ENCODE peak calls at places on chromosomes 16 and 17, in nine cellular contexts. One of them, this sample, is unnamed.

GRCh38 chr17:66675273-66675990 is 159.5 kb upstream of the CACNG5 start:
- DNase-seq in adrenal gland: no peak
- DNase-seq in AG09319: no peak
- DNase-seq in MM.1S: no peak
- DNase-seq in left ventricle myocardium inferior: no peak
- DNase-seq in GM12864: no peak
- DNase-seq in endothelial cell of umbilical vein: no peak
- DNase-seq in fibroblast of the aortic adventitia: no peak
- DNase-seq in glutamatergic neuron: no peak
- DNase-seq in this sample: no peak

GRCh38 chr17:71975331-71975801 is 145.5 kb upstream of the SOX9 start:
- DNase-seq in endothelial cell of umbilical vein: no peak
- DNase-seq in AG09319: peak
- DNase-seq in MM.1S: no peak
- DNase-seq in fibroblast of the aortic adventitia: peak
- DNase-seq in left ventricle myocardium inferior: peak
- DNase-seq in glutamatergic neuron: no peak
- DNase-seq in GM12864: no peak
- DNase-seq in adrenal gland: no peak
- DNase-seq in this sample: peak

GRCh38 chr16:73010150-73010676 is 37.7 kb downstream of the ZFHX3 start:
- DNase-seq in endothelial cell of umbilical vein: peak
- DNase-seq in adrenal gland: no peak
- DNase-seq in glutamatergic neuron: peak
- DNase-seq in left ventricle myocardium inferior: no peak
- DNase-seq in MM.1S: no peak
- DNase-seq in GM12864: no peak
- DNase-seq in AG09319: no peak
- DNase-seq in fibroblast of the aortic adventitia: no peak
- DNase-seq in this sample: no peak

GRCh38 chr16:4288148-4288921 is 15.5 kb upstream of the TFAP4 start:
- DNase-seq in endothelial cell of umbilical vein: peak
- DNase-seq in left ventricle myocardium inferior: peak
- DNase-seq in MM.1S: peak
- DNase-seq in GM12864: no peak
- DNase-seq in AG09319: no peak
- DNase-seq in glutamatergic neuron: peak
- DNase-seq in adrenal gland: peak
- DNase-seq in fibroblast of the aortic adventitia: peak
- DNase-seq in this sample: peak

GRCh38 chr16:30567160-30567990 is 4.1 kb downstream of the ZNF688 start:
- DNase-seq in endothelial cell of umbilical vein: no peak
- DNase-seq in adrenal gland: no peak
- DNase-seq in left ventricle myocardium inferior: no peak
- DNase-seq in MM.1S: no peak
- DNase-seq in AG09319: no peak
- DNase-seq in GM12864: no peak
- DNase-seq in fibroblast of the aortic adventitia: peak
- DNase-seq in glutamatergic neuron: no peak
- DNase-seq in this sample: no peak

GRCh38 chr17:83041305-83041704 is 38.1 kb upstream of the METRNL start:
- DNase-seq in MM.1S: no peak
- DNase-seq in endothelial cell of umbilical vein: no peak
- DNase-seq in AG09319: no peak
- DNase-seq in adrenal gland: no peak
- DNase-seq in left ventricle myocardium inferior: no peak
- DNase-seq in fibroblast of the aortic adventitia: no peak
- DNase-seq in glutamatergic neuron: no peak
- DNase-seq in GM12864: no peak
- DNase-seq in this sample: no peak

GRCh38 chr17:14361470-14361869 is 60.6 kb downstream of the HS3ST3B1 start:
- DNase-seq in GM12864: no peak
- DNase-seq in AG09319: no peak
- DNase-seq in left ventricle myocardium inferior: no peak
- DNase-seq in glutamatergic neuron: no peak
- DNase-seq in adrenal gland: no peak
- DNase-seq in fibroblast of the aortic adventitia: no peak
- DNase-seq in endothelial cell of umbilical vein: no peak
- DNase-seq in MM.1S: no peak
- DNase-seq in this sample: no peak

GRCh38 chr17:41692722-41693521 is 4.2 kb downstream of the EIF1 start:
- DNase-seq in left ventricle myocardium inferior: no peak
- DNase-seq in glutamatergic neuron: no peak
- DNase-seq in adrenal gland: no peak
- DNase-seq in AG09319: no peak
- DNase-seq in GM12864: no peak
- DNase-seq in MM.1S: no peak
- DNase-seq in fibroblast of the aortic adventitia: peak
- DNase-seq in endothelial cell of umbilical vein: no peak
- DNase-seq in this sample: no peak

GRCh38 chr17:1861391-1862010 is 31.7 kb downstream of the RPA1 start:
- DNase-seq in AG09319: no peak
- DNase-seq in endothelial cell of umbilical vein: no peak
- DNase-seq in MM.1S: no peak
- DNase-seq in glutamatergic neuron: no peak
- DNase-seq in GM12864: no peak
- DNase-seq in left ventricle myocardium inferior: peak
- DNase-seq in fibroblast of the aortic adventitia: no peak
- DNase-seq in adrenal gland: no peak
- DNase-seq in this sample: no peak

GRCh38 chr17:15468142-15468541 is 721 bp upstream of the CDRT4 start:
- DNase-seq in MM.1S: no peak
- DNase-seq in endothelial cell of umbilical vein: no peak
- DNase-seq in GM12864: no peak
- DNase-seq in left ventricle myocardium inferior: no peak
- DNase-seq in AG09319: no peak
- DNase-seq in glutamatergic neuron: no peak
- DNase-seq in fibroblast of the aortic adventitia: no peak
- DNase-seq in adrenal gland: no peak
- DNase-seq in this sample: no peak

GRCh38 chr17:39674702-39675389 is 6.6 kb downstream of the PNMT start:
- DNase-seq in glutamatergic neuron: no peak
- DNase-seq in endothelial cell of umbilical vein: no peak
- DNase-seq in left ventricle myocardium inferior: peak
- DNase-seq in AG09319: no peak
- DNase-seq in GM12864: no peak
- DNase-seq in adrenal gland: no peak
- DNase-seq in MM.1S: no peak
- DNase-seq in fibroblast of the aortic adventitia: peak
- DNase-seq in this sample: no peak

GRCh38 chr16:17830651-17831050 is 359.9 kb upstream of the XYLT1 start:
- DNase-seq in left ventricle myocardium inferior: no peak
- DNase-seq in adrenal gland: no peak
- DNase-seq in GM12864: no peak
- DNase-seq in fibroblast of the aortic adventitia: peak
- DNase-seq in AG09319: no peak
- DNase-seq in endothelial cell of umbilical vein: no peak
- DNase-seq in glutamatergic neuron: no peak
- DNase-seq in MM.1S: no peak
- DNase-seq in this sample: no peak

GRCh38 chr17:76458580-76459490 is 5.9 kb upstream of the UBE2O start:
- DNase-seq in AG09319: no peak
- DNase-seq in GM12864: no peak
- DNase-seq in endothelial cell of umbilical vein: peak
- DNase-seq in MM.1S: peak
- DNase-seq in glutamatergic neuron: peak
- DNase-seq in left ventricle myocardium inferior: peak
- DNase-seq in fibroblast of the aortic adventitia: peak
- DNase-seq in adrenal gland: peak
- DNase-seq in this sample: peak

GRCh38 chr16:3131755-3132377 is 3.0 kb upstream of the ZNF213 start:
- DNase-seq in glutamatergic neuron: peak
- DNase-seq in endothelial cell of umbilical vein: peak
- DNase-seq in GM12864: no peak
- DNase-seq in adrenal gland: no peak
- DNase-seq in left ventricle myocardium inferior: no peak
- DNase-seq in fibroblast of the aortic adventitia: peak
- DNase-seq in MM.1S: peak
- DNase-seq in AG09319: no peak
- DNase-seq in this sample: peak

GRCh38 chr17:72592242-72592966 is 471.6 kb downstream of the SOX9 start:
- DNase-seq in endothelial cell of umbilical vein: no peak
- DNase-seq in AG09319: peak
- DNase-seq in fibroblast of the aortic adventitia: peak
- DNase-seq in GM12864: no peak
- DNase-seq in MM.1S: peak
- DNase-seq in adrenal gland: peak
- DNase-seq in left ventricle myocardium inferior: peak
- DNase-seq in glutamatergic neuron: peak
- DNase-seq in this sample: peak

GRCh38 chr17:41792835-41793748 is 6.6 kb upstream of the JUP start:
- DNase-seq in AG09319: no peak
- DNase-seq in adrenal gland: peak
- DNase-seq in GM12864: no peak
- DNase-seq in glutamatergic neuron: no peak
- DNase-seq in left ventricle myocardium inferior: peak
- DNase-seq in endothelial cell of umbilical vein: peak
- DNase-seq in fibroblast of the aortic adventitia: peak
- DNase-seq in MM.1S: no peak
- DNase-seq in this sample: no peak

GRCh38 chr16:81600275-81600674 is 155.7 kb downstream of the CMIP start:
- DNase-seq in adrenal gland: no peak
- DNase-seq in glutamatergic neuron: no peak
- DNase-seq in left ventricle myocardium inferior: no peak
- DNase-seq in MM.1S: no peak
- DNase-seq in GM12864: no peak
- DNase-seq in AG09319: no peak
- DNase-seq in fibroblast of the aortic adventitia: peak
- DNase-seq in endothelial cell of umbilical vein: peak
- DNase-seq in this sample: peak
- TF ChIP-seq CTCF in adrenal gland: no peak
- TF ChIP-seq CTCF in glutamatergic neuron: no peak
- TF ChIP-seq CTCF in left ventricle myocardium inferior: no peak
- TF ChIP-seq CTCF in MM.1S: no peak
- TF ChIP-seq CTCF in GM12864: no peak
- TF ChIP-seq CTCF in AG09319: no peak
- TF ChIP-seq CTCF in fibroblast of the aortic adventitia: no peak
- TF ChIP-seq CTCF in endothelial cell of umbilical vein: no peak
- TF ChIP-seq CTCF in this sample: no peak

DNA sequence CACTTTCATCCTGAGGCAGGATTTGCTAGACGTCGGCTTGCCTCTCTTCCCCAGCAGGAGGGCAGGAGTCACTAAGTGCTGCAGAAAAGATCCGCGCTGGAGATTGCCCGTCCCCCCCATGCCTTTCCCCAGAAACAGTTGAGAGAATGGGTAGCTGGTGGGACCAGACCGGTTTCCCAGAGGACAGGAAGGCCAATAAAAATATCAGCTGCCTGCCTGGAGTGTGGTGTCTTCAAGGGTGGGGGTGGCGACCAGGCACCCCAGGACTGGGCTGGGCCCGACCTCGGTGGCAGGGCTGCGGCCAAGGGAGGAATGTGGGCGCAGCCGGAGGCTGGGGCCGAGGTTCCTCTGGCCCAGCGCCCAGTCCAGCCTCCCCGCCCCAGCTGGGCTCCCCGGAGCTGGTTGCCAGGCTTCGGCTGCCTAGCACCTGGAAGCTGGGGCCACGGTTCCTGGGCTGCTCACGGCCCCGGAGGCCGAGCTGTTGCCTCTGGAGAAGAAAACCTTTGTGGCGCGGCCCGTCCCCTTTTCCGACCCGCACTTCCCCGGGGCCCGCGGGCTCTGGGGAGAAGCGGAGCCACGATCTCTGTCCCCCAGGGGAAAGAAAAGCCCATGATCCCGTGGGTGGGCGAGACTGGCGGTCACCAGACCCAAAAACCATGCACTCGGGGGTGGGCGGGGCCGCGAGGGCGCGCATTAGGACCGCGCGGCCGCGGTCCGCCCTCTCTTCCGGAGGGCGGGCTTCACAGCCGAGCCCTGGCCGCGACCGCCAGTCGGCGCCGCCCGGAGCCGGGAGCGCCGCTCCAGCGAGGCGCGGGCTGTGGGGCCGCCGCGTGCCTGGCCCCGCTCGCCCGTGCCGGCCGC is at the start of gene TRAF4:
- DNase-seq in endothelial cell of umbilical vein: peak
- DNase-seq in fibroblast of the aortic adventitia: peak
- DNase-seq in MM.1S: peak
- DNase-seq in left ventricle myocardium inferior: peak
- DNase-seq in adrenal gland: peak
- DNase-seq in glutamatergic neuron: peak
- DNase-seq in AG09319: peak
- DNase-seq in GM12864: no peak
- DNase-seq in this sample: peak
- TF ChIP-seq CTCF in endothelial cell of umbilical vein: no peak
- TF ChIP-seq CTCF in fibroblast of the aortic adventitia: peak
- TF ChIP-seq CTCF in MM.1S: no peak
- TF ChIP-seq CTCF in left ventricle myocardium inferior: peak
- TF ChIP-seq CTCF in adrenal gland: no peak
- TF ChIP-seq CTCF in glutamatergic neuron: no peak
- TF ChIP-seq CTCF in AG09319: no peak
- TF ChIP-seq CTCF in GM12864: peak
- TF ChIP-seq CTCF in this sample: no peak

GRCh38 chr17:68289936-68290267 is 1.0 kb downstream of the SLC16A6 start:
- DNase-seq in left ventricle myocardium inferior: no peak
- DNase-seq in AG09319: no peak
- DNase-seq in MM.1S: no peak
- DNase-seq in glutamatergic neuron: no peak
- DNase-seq in adrenal gland: no peak
- DNase-seq in fibroblast of the aortic adventitia: no peak
- DNase-seq in GM12864: no peak
- DNase-seq in endothelial cell of umbilical vein: no peak
- DNase-seq in this sample: no peak

GRCh38 chr17:68289473-68289872 is 1.5 kb downstream of the SLC16A6 start:
- DNase-seq in left ventricle myocardium inferior: no peak
- DNase-seq in AG09319: no peak
- DNase-seq in glutamatergic neuron: no peak
- DNase-seq in fibroblast of the aortic adventitia: no peak
- DNase-seq in GM12864: no peak
- DNase-seq in adrenal gland: no peak
- DNase-seq in MM.1S: no peak
- DNase-seq in endothelial cell of umbilical vein: no peak
- DNase-seq in this sample: no peak

GRCh38 chr17:68288375-68288774 is 2.6 kb downstream of the SLC16A6 start:
- DNase-seq in MM.1S: no peak
- DNase-seq in glutamatergic neuron: no peak
- DNase-seq in fibroblast of the aortic adventitia: no peak
- DNase-seq in left ventricle myocardium inferior: no peak
- DNase-seq in adrenal gland: peak
- DNase-seq in AG09319: no peak
- DNase-seq in GM12864: peak
- DNase-seq in endothelial cell of umbilical vein: no peak
- DNase-seq in this sample: no peak

GRCh38 chr17:68290268-68290954 is 516 bp downstream of the SLC16A6 start:
- DNase-seq in fibroblast of the aortic adventitia: no peak
- DNase-seq in endothelial cell of umbilical vein: no peak
- DNase-seq in AG09319: no peak
- DNase-seq in left ventricle myocardium inferior: peak
- DNase-seq in GM12864: no peak
- DNase-seq in adrenal gland: peak
- DNase-seq in glutamatergic neuron: peak
- DNase-seq in MM.1S: peak
- DNase-seq in this sample: no peak

GRCh38 chr17:68288804-68289203 is 2.1 kb downstream of the SLC16A6 start:
- DNase-seq in adrenal gland: no peak
- DNase-seq in AG09319: no peak
- DNase-seq in glutamatergic neuron: no peak
- DNase-seq in MM.1S: no peak
- DNase-seq in left ventricle myocardium inferior: no peak
- DNase-seq in endothelial cell of umbilical vein: no peak
- DNase-seq in fibroblast of the aortic adventitia: no peak
- DNase-seq in GM12864: peak
- DNase-seq in this sample: no peak
- TF ChIP-seq CTCF in adrenal gland: no peak
- TF ChIP-seq CTCF in AG09319: no peak
- TF ChIP-seq CTCF in glutamatergic neuron: peak
- TF ChIP-seq CTCF in MM.1S: no peak
- TF ChIP-seq CTCF in left ventricle myocardium inferior: no peak
- TF ChIP-seq CTCF in endothelial cell of umbilical vein: no peak
- TF ChIP-seq CTCF in fibroblast of the aortic adventitia: no peak
- TF ChIP-seq CTCF in GM12864: peak
- TF ChIP-seq CTCF in this sample: peak

GRCh38 chr17:79996291-79996690 is 39.4 kb downstream of the TBC1D16 start:
- DNase-seq in AG09319: no peak
- DNase-seq in GM12864: no peak
- DNase-seq in adrenal gland: no peak
- DNase-seq in MM.1S: no peak
- DNase-seq in left ventricle myocardium inferior: no peak
- DNase-seq in glutamatergic neuron: no peak
- DNase-seq in fibroblast of the aortic adventitia: no peak
- DNase-seq in endothelial cell of umbilical vein: no peak
- DNase-seq in this sample: no peak
- TF ChIP-seq CTCF in AG09319: no peak
- TF ChIP-seq CTCF in GM12864: no peak
- TF ChIP-seq CTCF in adrenal gland: no peak
- TF ChIP-seq CTCF in MM.1S: no peak
- TF ChIP-seq CTCF in left ventricle myocardium inferior: no peak
- TF ChIP-seq CTCF in glutamatergic neuron: no peak
- TF ChIP-seq CTCF in fibroblast of the aortic adventitia: no peak
- TF ChIP-seq CTCF in endothelial cell of umbilical vein: no peak
- TF ChIP-seq CTCF in this sample: no peak